ENCODE peak calls at places on chromosomes 5 and 9, in ten cellular contexts. J is posterior vena cava; Z is NCI-H510A; Q is activated naive CD4-positive, alpha-beta T cell treated with anti-CD3 and anti-CD28 coated beads for 36 hours; I is fibroblast of the aortic adventitia; O is mucosa of gallbladder; R is WTC11; V is HFF-Myc; L is naive thymus-derived CD8-positive, alpha-beta T cell; K is NCI-H1694 treated with DMSO at 0.1 percent for 48 hours. C is an unnamed sample.

GRCh38 chr5:134131578-134132350 is 17.3 kb downstream of the TCF7 start:
- DNase-seq in R (peak), J (peak), K (no peak), O (no peak), V (no peak), Q (peak), I (no peak), Z (no peak), L (no peak), C (no peak)

GRCh38 chr5:14491015-14491414 is 90.6 kb upstream of the OTULINL start:
- DNase-seq in Z (no peak), L (no peak), K (no peak), V (no peak), R (no peak), O (no peak), Q (no peak), J (no peak), I (no peak), C (no peak)

GRCh38 chr9:77764894-77765780 is 117.0 kb upstream of the GNA14 start:
- DNase-seq in R (no peak), Z (peak), Q (no peak), L (no peak), K (no peak), V (no peak), I (peak), J (no peak), O (no peak), C (no peak)

GRCh38 chr9:133794006-133794760 is 56.0 kb upstream of the SARDH start:
- DNase-seq in L (no peak), R (no peak), O (no peak), I (no peak), K (no peak), Q (no peak), Z (no peak), V (no peak), J (no peak), C (no peak)

GRCh38 chr9:70531286-70531685 is 116.8 kb upstream of the KLF9 start:
- DNase-seq in Q (no peak), V (no peak), O (no peak), K (no peak), R (no peak), L (no peak), I (peak), Z (no peak), J (no peak), C (no peak)

GRCh38 chr5:98586581-98586980 is 186.9 kb upstream of the RGMB start:
- DNase-seq in I (no peak), R (no peak), L (no peak), Q (no peak), J (no peak), Z (no peak), O (no peak), V (no peak), K (no peak), C (no peak)

GRCh38 chr5:153476767-153477166 is 13.7 kb upstream of the GRIA1 start:
- DNase-seq in O (no peak), Z (no peak), J (no peak), K (no peak), I (peak), R (no peak), L (no peak), V (peak), Q (no peak), C (no peak)

GRCh38 chr5:115375922-115376321 is 79.5 kb upstream of the CCDC112 start:
- DNase-seq in O (peak), V (no peak), R (no peak), L (no peak), Z (no peak), K (no peak), I (no peak), J (no peak), Q (no peak), C (no peak)

GRCh38 chr9:61665829-61666228 is 476.0 kb downstream of the SPATA31A7 start:
- DNase-seq in O (no peak), R (no peak), L (no peak), Z (no peak), I (no peak), K (no peak), V (no peak), J (no peak), Q (no peak), C (no peak)

GRCh38 chr5:68873198-68873597 is 220.6 kb upstream of the SLC30A5 start:
- DNase-seq in K (no peak), O (no peak), Z (no peak), V (no peak), L (no peak), Q (no peak), J (no peak), I (no peak), R (no peak), C (no peak)

GRCh38 chr9:91029621-91030361 is 228.2 kb downstream of the SYK start:
- DNase-seq in L (no peak), V (no peak), Q (no peak), K (no peak), I (no peak), J (no peak), O (no peak), R (no peak), Z (no peak), C (no peak)

C was measured in sigmoid colon.